ENCODE peak calls at places on chromosomes 11 and 22, in five cellular contexts. P, J, N, E and W are unnamed samples.

GRCh38 chr11:14451825-14452224 is 47.8 kb downstream of the COPB1 start:
- DNase-seq in J (no peak), P (peak; percentile 56), E (no peak), N (no peak), W (no peak)

GRCh38 chr22:19086944-19087343 is 35.3 kb downstream of the DGCR2 start:
- DNase-seq in P (peak; percentile 69), E (no peak), N (no peak), J (peak; percentile 46), W (no peak)

GRCh38 chr11:14644396-14645246 is 1.0 kb downstream of the PDE3B start:
- DNase-seq in P (no peak), J (no peak), N (peak; percentile 45), E (no peak), W (peak; percentile 73)

GRCh38 chr11:73269353-73270088 is 2.6 kb upstream of the P2RY6 start:
- DNase-seq in P (no peak), E (no peak), J (no peak), N (no peak), W (no peak)

GRCh38 chr11:42023267-42023666 is 563.8 kb upstream of the LRRC4C start:
- DNase-seq in P (no peak), J (no peak), E (no peak), N (no peak), W (no peak)

GRCh38 chr11:125448136-125448535 is 47.9 kb downstream of the FEZ1 start:
- DNase-seq in E (no peak), P (peak; percentile 75), J (no peak), N (no peak), W (no peak)

GRCh38 chr11:86923993-86924766 is 31.0 kb downstream of the FZD4 start:
- DNase-seq in P (no peak), N (peak; percentile 72), E (no peak), J (no peak), W (no peak)

GRCh38 chr22:20013382-20013871 is 3.2 kb downstream of the ARVCF start:
- DNase-seq in E (no peak), P (peak; percentile 47), J (peak; percentile 87), N (peak; percentile 45), W (peak; percentile 86)

GRCh38 chr11:10659339-10660216 is 34.0 kb downstream of the IRAG1 start:
- DNase-seq in J (peak; percentile 77), E (no peak), P (peak; percentile 95), N (peak; percentile 91), W (no peak)

GRCh38 chr22:33438273-33438672 is 380.1 kb upstream of the SYN3 start:
- DNase-seq in E (no peak), J (no peak), N (no peak), P (peak; percentile 89), W (no peak)

GRCh38 chr11:110606415-110606814 is 105.8 kb downstream of the ARHGAP20 start:
- DNase-seq in J (no peak), E (no peak), P (no peak), N (no peak), W (no peak)

GRCh38 chr11:101583180-101584128 is at the start of gene TRPC6:
- DNase-seq in P (peak; percentile 47), N (no peak), J (no peak), E (no peak), W (peak; percentile 15)

GRCh38 chr11:518463-519202 is 11.6 kb upstream of the RNH1 start:
- DNase-seq in P (peak; percentile 89), N (peak; percentile 90), J (peak; percentile 94), E (no peak), W (peak; percentile 97)

GRCh38 chr11:42161886-42162285 is 702.4 kb upstream of the LRRC4C start:
- DNase-seq in P (no peak), E (no peak), J (no peak), N (no peak), W (no peak)

GRCh38 chr22:40345271-40345670 is 1.0 kb upstream of the ADSL start:
- DNase-seq in E (no peak), N (no peak), J (no peak), P (peak; percentile 41), W (no peak)

GRCh38 chr11:128776088-128776433 is 82.2 kb downstream of the FLI1 start:
- DNase-seq in E (no peak), P (no peak), N (no peak), J (no peak), W (no peak)

GRCh38 chr11:69663326-69663725 is 11.8 kb downstream of the LTO1 start:
- DNase-seq in J (no peak), N (no peak), E (no peak), P (no peak), W (no peak)

GRCh38 chr11:103325686-103326069 is 216.5 kb downstream of the DYNC2H1 start:
- DNase-seq in E (no peak), N (no peak), P (no peak), J (no peak), W (no peak)

GRCh38 chr22:39309364-39309861 is 10.0 kb downstream of the RPL3 start:
- DNase-seq in E (no peak), J (no peak), P (no peak), N (no peak), W (no peak)

GRCh38 chr11:78319453-78319955 is 98.1 kb downstream of the GAB2 start:
- DNase-seq in P (peak; percentile 69), J (no peak), E (no peak), N (no peak), W (peak; percentile 28)

GRCh38 chr11:65400295-65401072 is 14.0 kb downstream of the FRMD8 start:
- DNase-seq in N (no peak), J (no peak), E (no peak), P (no peak), W (no peak)

GRCh38 chr11:119491753-119492455 is 68.9 kb upstream of the THY1 start:
- DNase-seq in P (peak; percentile 12), N (no peak), E (no peak), J (peak; percentile 28), W (no peak)

GRCh38 chr11:36488096-36488495 is 22.0 kb downstream of the TRAF6 start:
- DNase-seq in P (no peak), J (no peak), E (no peak), N (no peak), W (no peak)

GRCh38 chr11:208177-208916 is 839 bp downstream of the RIC8A start:
- DNase-seq in J (peak; percentile 81), P (peak; percentile 63), E (no peak), N (peak; percentile 55), W (peak; percentile 94)

GRCh38 chr11:8100151-8100550 is 19.1 kb downstream of the TUB start:
- DNase-seq in E (no peak), J (no peak), N (no peak), P (no peak), W (no peak)

GRCh38 chr22:46408568-46409506 is 73.3 kb downstream of the TRMU start:
- DNase-seq in E (no peak), P (no peak), N (no peak), J (no peak), W (no peak)

GRCh38 chr11:66316849-66317251 is at the start of gene CD248:
- DNase-seq in E (no peak), P (peak; percentile 78), J (no peak), N (no peak), W (peak; percentile 83)

GRCh38 chr22:28279888-28280287 is 360.8 kb upstream of the PITPNB start:
- DNase-seq in N (no peak), P (peak; percentile 72), E (no peak), J (no peak), W (no peak)

GRCh38 chr22:28283025-28283654 is 364.1 kb upstream of the PITPNB start:
- DNase-seq in J (no peak), E (no peak), N (no peak), P (peak; percentile 52), W (no peak)

DNA sequence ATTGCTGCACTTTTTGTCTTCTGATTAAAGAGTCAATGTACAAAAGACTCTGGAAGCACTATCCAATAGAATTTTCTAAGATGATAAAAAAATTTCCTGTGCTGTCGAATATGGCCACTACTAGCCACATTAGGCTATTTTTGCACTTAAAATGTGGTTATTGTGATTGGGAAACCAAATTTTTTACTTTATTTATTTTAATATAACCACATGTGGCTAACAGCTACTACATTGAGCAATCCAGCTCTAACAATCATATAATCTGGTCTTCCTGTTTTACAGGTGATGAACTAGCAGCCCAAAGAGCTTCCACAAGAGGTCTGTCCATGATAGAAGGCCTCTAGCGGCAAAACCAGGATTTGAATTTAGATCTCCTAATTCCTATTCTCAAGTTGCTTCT is 363.3 kb upstream of the PITPNB start:
- DNase-seq in E (no peak), N (no peak), J (no peak), P (peak; percentile 67), W (no peak)
- TF ChIP-seq SMC3 in E (no peak), N (no peak), J (no peak), P (no peak), W (no peak)

GRCh38 chr11:56887940-56888339 is 100.8 kb upstream of the OR5AK2 start:
- DNase-seq in P (no peak), N (no peak), J (no peak), E (no peak), W (no peak)
- H2AFZ ChIP-seq in P (no peak overlapping the region), N (no peak overlapping the region), J (no peak overlapping the region), E (no peak overlapping the region), W (no peak overlapping the region)

GRCh38 chr11:126997641-126998040 is 2.9 kb downstream of the KIRREL3 start:
- DNase-seq in E (no peak), J (no peak), N (no peak), P (no peak), W (no peak)
- TF ChIP-seq SMC3 in E (no peak), J (no peak), N (no peak), P (no peak), W (no peak)

GRCh38 chr22:36355894-36356293 is 31.9 kb downstream of the MYH9 start:
- DNase-seq in J (no peak), P (no peak), E (no peak), N (no peak), W (no peak)

GRCh38 chr22:36359172-36359973 is 28.4 kb downstream of the MYH9 start:
- DNase-seq in J (no peak), N (no peak), P (no peak), E (peak; percentile 86), W (no peak)

GRCh38 chr22:36358533-36359171 is 29.1 kb downstream of the MYH9 start:
- DNase-seq in J (no peak), P (no peak), N (no peak), E (no peak), W (no peak)

GRCh38 chr22:36355362-36355761 is 32.4 kb downstream of the MYH9 start:
- DNase-seq in J (no peak), E (no peak), N (no peak), P (peak; percentile 52), W (no peak)

DNA sequence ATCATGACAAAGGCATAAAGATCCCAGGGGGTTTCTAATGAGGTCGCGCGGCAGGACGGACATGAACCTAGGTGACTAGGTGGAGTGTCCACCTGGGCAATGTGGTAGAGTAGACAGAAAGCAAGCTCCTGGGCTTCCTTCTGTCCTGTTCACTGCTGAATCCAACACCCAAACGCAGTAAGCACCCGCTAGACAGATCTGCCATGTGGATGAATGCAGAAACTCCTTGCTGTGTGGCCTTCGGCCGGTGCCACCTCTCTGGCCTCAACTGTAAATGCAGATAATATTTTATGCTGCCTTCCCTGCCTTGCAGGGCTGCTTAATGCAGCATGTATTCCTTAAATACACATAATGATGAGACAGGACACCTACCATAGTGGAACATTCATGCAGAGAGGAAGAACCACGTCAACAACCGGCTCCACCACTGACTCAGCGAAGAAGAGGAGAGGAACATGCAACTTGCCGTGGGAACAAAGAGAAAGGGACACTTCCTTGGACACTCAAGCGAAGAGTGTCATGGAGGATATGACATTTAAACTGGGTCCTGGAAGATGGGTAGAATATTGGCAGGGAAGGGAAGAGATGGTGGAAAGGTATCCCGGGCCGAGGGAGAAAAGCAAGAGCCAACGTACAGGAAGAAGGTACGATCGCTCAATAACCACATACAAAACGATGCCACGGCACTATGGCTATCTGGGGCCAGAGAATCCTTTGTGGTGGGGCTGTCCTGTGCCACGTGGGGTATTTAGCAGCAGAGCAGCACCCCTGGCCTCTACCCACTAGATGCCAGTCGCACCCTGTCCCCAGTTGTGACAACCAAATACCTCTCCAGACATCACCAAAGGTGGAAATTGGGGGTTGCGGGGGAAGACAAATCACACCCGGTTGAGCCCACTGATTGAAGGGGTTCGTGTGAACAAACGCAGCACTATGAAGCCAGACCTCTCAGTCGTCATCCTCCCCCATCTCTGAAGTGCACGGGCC is 30.8 kb downstream of the MYH9 start:
- DNase-seq in J (no peak), N (no peak), P (peak; percentile 62), E (no peak), W (no peak)
- H2AFZ ChIP-seq in J (no peak overlapping the region), N (no peak overlapping the region), P (peak overlapping the region; percentile 45), E (no peak overlapping the region), W (no peak overlapping the region)